ENCODE peak calls at places on chromosomes 7 and 10, in five cellular contexts. E is hepatocyte, M is thyroid gland, C is spleen, V is HCT116. Q is an unnamed sample.
A peak's percentile ranks its signal among the peaks of the same experiment; 100 is the strongest.

GRCh38 chr10:30861217-30861616 is 170.4 kb downstream of the ZNF438 start:
- DNase-seq in V (no peak), E (no peak), C (no peak), M (no peak), Q (no peak)

GRCh38 chr10:96636546-96636945 is 49.7 kb upstream of the TM9SF3 start:
- DNase-seq in E (peak; percentile 44), C (no peak), M (peak; percentile 78), V (no peak), Q (no peak)

GRCh38 chr10:116772901-116773300 is 30.5 kb upstream of the HSPA12A start:
- DNase-seq in M (no peak), E (no peak), C (no peak), V (no peak), Q (no peak)

GRCh38 chr7:23472974-23473847 is 2.9 kb upstream of the IGF2BP3 start:
- DNase-seq in V (no peak), C (no peak), E (no peak), M (no peak), Q (no peak)

GRCh38 chr10:18214692-18215563 is 74.7 kb downstream of the CACNB2 start:
- DNase-seq in C (no peak), E (peak; percentile 70), V (no peak), M (peak; percentile 55), Q (no peak)

GRCh38 chr7:84088669-84089278 is 105.8 kb downstream of the SEMA3A start:
- DNase-seq in E (no peak), M (no peak), V (no peak), C (no peak), Q (no peak)

GRCh38 chr7:37354661-37355131 is 94.0 kb downstream of the ELMO1 start:
- DNase-seq in V (no peak), C (peak; percentile 82), E (peak; percentile 60), M (peak; percentile 60), Q (no peak)

GRCh38 chr10:98404571-98405396 is 10.2 kb downstream of the PYROXD2 start:
- DNase-seq in M (no peak), E (no peak), C (no peak), V (no peak), Q (no peak)

GRCh38 chr7:128284102-128284501 is 43.0 kb downstream of the LEP start:
- DNase-seq in C (no peak), V (no peak), M (no peak), E (no peak), Q (no peak)

GRCh38 chr7:97555845-97556431 is 175.9 kb upstream of the TAC1 start:
- DNase-seq in M (no peak), C (no peak), V (no peak), E (no peak), Q (no peak)

GRCh38 chr7:20385121-20385520 is 54.4 kb downstream of the ITGB8 start:
- DNase-seq in C (no peak), V (no peak), E (no peak), M (no peak), Q (no peak)

GRCh38 chr7:43112088-43112940 is at the start of gene HECW1:
- DNase-seq in E (no peak), M (peak; percentile 15), C (no peak), V (no peak), Q (no peak)

GRCh38 chr10:119659951-119660350 is 8.8 kb downstream of the BAG3 start:
- DNase-seq in M (no peak), C (no peak), E (peak; percentile 34), V (no peak), Q (no peak)

GRCh38 chr7:22779697-22780096 is 43.0 kb downstream of the TOMM7 start:
- DNase-seq in C (no peak), M (no peak), E (no peak), V (no peak), Q (no peak)

GRCh38 chr10:75019360-75019759 is 92.1 kb upstream of the SAMD8 start:
- DNase-seq in E (no peak), M (no peak), V (no peak), C (no peak), Q (no peak)

GRCh38 chr7:101232141-101232821 is 5.3 kb downstream of the CLDN15 start:
- DNase-seq in V (no peak), E (peak; percentile 90), M (peak; percentile 81), C (peak; percentile 71), Q (peak; percentile 83)

GRCh38 chr7:128189231-128189930 is 51.7 kb upstream of the LEP start:
- DNase-seq in E (no peak), M (no peak), C (peak; percentile 59), V (no peak), Q (no peak)

GRCh38 chr7:127953423-127953822 is 77.8 kb downstream of the LRRC4 start:
- DNase-seq in V (no peak), E (no peak), C (no peak), M (no peak), Q (no peak)

GRCh38 chr10:98745645-98746044 is 298.9 kb upstream of the HPS1 start:
- DNase-seq in M (no peak), C (no peak), E (no peak), V (no peak), Q (no peak)

GRCh38 chr7:26397786-26398435 is 106.2 kb downstream of the SNX10 start:
- DNase-seq in V (no peak), M (peak; percentile 34), E (peak; percentile 51), C (peak; percentile 91), Q (no peak)

GRCh38 chr10:68560916-68561691 is 967 bp downstream of the TET1 start:
- DNase-seq in V (no peak), M (peak; percentile 51), E (peak; percentile 64), C (no peak), Q (peak; percentile 25)

GRCh38 chr7:8441602-8442294 is 8.3 kb downstream of the NXPH1 start:
- DNase-seq in M (no peak), C (no peak), E (no peak), V (no peak), Q (no peak)

GRCh38 chr10:131743190-131744151 is 157.3 kb upstream of the PPP2R2D start:
- DNase-seq in E (peak; percentile 46), V (no peak), M (no peak), C (no peak), Q (no peak)

GRCh38 chr10:483266-483665 is 206.2 kb downstream of the DIP2C start:
- DNase-seq in E (no peak), V (no peak), C (no peak), M (no peak), Q (no peak)

GRCh38 chr10:77666821-77667220 is 29.2 kb upstream of the KCNMA1 start:
- DNase-seq in M (no peak), E (no peak), C (no peak), V (no peak), Q (no peak)

GRCh38 chr7:2508327-2509231 is 11.0 kb upstream of the LFNG start:
- DNase-seq in E (no peak), V (no peak), M (peak; percentile 38), C (peak; percentile 96), Q (no peak)

GRCh38 chr10:110158051-110159005 is 49.1 kb upstream of the MXI1 start:
- DNase-seq in V (no peak), E (no peak), M (no peak), C (peak; percentile 18), Q (no peak)

GRCh38 chr7:39613577-39613976 is 9.8 kb upstream of the RALA start:
- DNase-seq in E (no peak), V (no peak), M (no peak), C (no peak), Q (no peak)

GRCh38 chr10:85741626-85742300 is 624.8 kb downstream of the GRID1 start:
- DNase-seq in C (no peak), V (no peak), M (no peak), E (no peak), Q (no peak)

GRCh38 chr10:114821915-114822770 is 563 bp downstream of the FHIP2A start:
- DNase-seq in M (peak; percentile 36), E (peak; percentile 32), C (peak; percentile 88), V (no peak), Q (peak; percentile 32)

GRCh38 chr10:110138197-110138812 is 69.1 kb upstream of the MXI1 start:
- DNase-seq in V (peak; percentile 65), C (no peak), E (peak; percentile 76), M (no peak), Q (no peak)

GRCh38 chr10:44696496-44696895 is 214.6 kb upstream of the TMEM72 start:
- DNase-seq in E (peak; percentile 39), C (no peak), M (no peak), V (no peak), Q (no peak)

GRCh38 chr10:131464789-131465188 is 153.3 kb upstream of the TCERG1L start:
- DNase-seq in M (no peak), V (no peak), C (no peak), E (no peak), Q (no peak)

GRCh38 chr7:33109758-33110238 is 594 bp upstream of the RP9 start:
- DNase-seq in C (no peak), E (no peak), M (no peak), V (no peak), Q (no peak)

DNA sequence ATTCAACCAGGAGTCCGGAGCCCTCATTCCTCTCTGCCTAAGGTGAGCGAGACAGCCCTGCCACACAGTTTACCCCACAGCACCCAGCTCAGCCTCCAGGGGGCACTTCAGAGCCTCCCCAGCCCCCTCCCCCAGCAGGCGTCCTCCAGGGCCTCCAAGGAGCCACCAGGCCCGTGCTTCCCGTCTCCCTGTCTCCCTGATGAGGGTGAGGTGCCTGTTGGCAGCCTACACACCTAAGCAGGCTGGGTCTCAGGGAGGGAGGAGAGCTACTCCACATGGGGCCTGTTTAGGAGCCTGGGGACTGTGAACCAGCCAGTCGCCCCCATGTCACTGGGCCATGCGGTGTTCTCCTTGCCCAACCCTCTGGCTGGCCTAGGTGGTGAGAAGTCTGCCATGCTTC is 28.9 kb upstream of the TRIM8 start:
- DNase-seq in V (no peak), C (no peak), E (no peak), M (no peak), Q (no peak)
- TF ChIP-seq CTCF in V (peak; percentile 49), C (peak; percentile 15), E (peak; percentile 16), M (no peak), Q (no peak)

GRCh38 chr10:6282454-6282958 is 79.8 kb downstream of the PFKFB3 start:
- DNase-seq in M (no peak), V (no peak), E (no peak), C (no peak), Q (no peak)
- H3K27ac ChIP-seq in M (no peak overlapping the region), V (no peak overlapping the region), E (no peak overlapping the region), C (no peak overlapping the region), Q (no peak overlapping the region)

DNA sequence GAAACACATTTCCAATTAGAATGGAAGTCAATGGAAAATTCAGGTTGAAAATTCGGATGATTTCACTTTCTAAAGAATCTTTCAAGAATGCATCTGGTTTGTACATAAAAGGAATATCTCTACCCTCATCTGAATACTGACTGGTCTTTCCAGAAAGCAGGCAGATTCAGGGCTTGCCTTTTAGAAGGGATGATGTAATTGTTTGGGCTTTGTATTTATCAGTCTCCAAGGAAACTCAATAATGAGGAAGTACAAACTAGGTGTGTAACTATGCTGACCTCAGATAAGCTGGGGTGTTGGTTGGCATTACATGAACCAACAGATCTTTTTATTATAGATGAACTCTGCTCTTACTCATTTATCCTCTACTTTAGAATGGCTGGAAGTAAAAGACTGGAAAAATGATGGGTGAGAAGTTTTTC is 24.1 kb downstream of the PDLIM1 start:
- DNase-seq in C (no peak), M (no peak), E (peak; percentile 85), V (peak; percentile 71), Q (peak; percentile 31)
- H3K4me1 ChIP-seq in C (peaks cover 31% of the 10 kb centered on the region), M (peaks cover 31% of the 10 kb centered on the region), E (peaks cover 39% of the 10 kb centered on the region), V (peaks cover 34% of the 10 kb centered on the region), Q (peaks cover 7% of the 10 kb centered on the region)

DNA sequence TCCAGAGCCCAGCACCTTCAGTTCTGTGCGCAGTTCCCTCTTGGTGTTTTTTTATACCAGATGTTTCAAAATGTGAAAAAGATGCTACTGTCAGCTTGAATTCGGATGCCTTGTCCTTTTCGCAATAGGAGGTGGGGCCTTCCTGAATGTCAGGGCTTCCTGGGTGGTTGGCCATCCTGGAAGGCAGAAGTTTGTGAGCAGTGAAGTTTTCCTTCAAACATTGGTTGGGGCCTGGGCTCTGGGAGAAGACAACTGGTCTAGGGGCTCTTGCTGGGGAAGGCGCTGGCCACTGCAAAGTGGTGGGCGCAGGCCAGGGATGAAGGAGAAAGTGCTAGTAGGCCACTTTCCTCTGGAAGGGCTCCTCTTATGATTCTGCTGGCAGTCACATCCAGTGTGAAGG is 56.8 kb upstream of the JAZF1 start:
- DNase-seq in M (no peak), E (no peak), C (no peak), V (no peak), Q (no peak)
- TF ChIP-seq CTCF in M (no peak), E (no peak), C (no peak), V (no peak), Q (no peak)